ENCODE peak calls at places on chromosome 14, in ten cellular contexts. B is RWPE1; Q is activated T-helper 1 cell treated with anti-CD3 and anti-CD28 coated beads, Interleukin-12 subunit alpha, Interleukin-12 subunit beta, Interleukin-2, Interleukin-4 antibody, amounts not matched to agents 30 ng/mL and 10 ng/mL and 1 ng/mL, durations not matched to agents 14 hours and 24 hours and 36 hours; C is NCI-H2081; N is activated CD4-positive, CD25-positive, alpha-beta regulatory T cell; U is activated CD4-positive, alpha-beta T cell treated with anti-CD3 and anti-CD28 coated beads, Interleukin-2, amount 10 ng/mL, durations not matched to agents 7 days and 5 days; V is astrocyte of the spinal cord; S is HS-5; X is left ventricle myocardium superior; M is HuH-7.5. E is an unnamed sample.

GRCh38 chr14:25086817-25087396 is 37.0 kb upstream of the STXBP6 start:
- DNase-seq in U (no peak), X (no peak), M (no peak), S (no peak), B (no peak), C (no peak), Q (no peak), N (no peak), V (no peak), E (no peak)

GRCh38 chr14:73252491-73253322 is 15.4 kb downstream of the PAPLN start:
- DNase-seq in Q (no peak), X (peak; percentile 22), V (no peak), M (no peak), B (no peak), N (no peak), C (no peak), U (no peak), S (no peak), E (no peak)

GRCh38 chr14:67418368-67419174 is 6.6 kb upstream of the PLEK2 start:
- DNase-seq in B (peak; percentile 89), N (no peak), Q (no peak), M (no peak), S (no peak), V (peak; percentile 14), C (no peak), U (no peak), X (no peak), E (no peak)

GRCh38 chr14:89294060-89294459 is 123.0 kb downstream of the FOXN3 start:
- DNase-seq in S (no peak), Q (no peak), V (no peak), C (no peak), B (no peak), U (no peak), N (no peak), M (no peak), X (peak; percentile 75), E (no peak)

GRCh38 chr14:43687866-43688265 is 819.2 kb downstream of the FSCB start:
- DNase-seq in V (peak; percentile 79), U (no peak), S (peak; percentile 57), M (no peak), N (no peak), C (no peak), B (peak; percentile 31), Q (no peak), X (no peak), E (no peak)

GRCh38 chr14:35189422-35189821 is 67.1 kb downstream of the PRORP start:
- DNase-seq in Q (no peak), N (no peak), U (no peak), M (no peak), S (no peak), X (no peak), B (no peak), V (no peak), C (no peak), E (no peak)

GRCh38 chr14:37150414-37150813 is 22.0 kb downstream of the SLC25A21 start:
- DNase-seq in N (no peak), Q (no peak), S (no peak), X (no peak), B (peak; percentile 50), M (no peak), V (peak; percentile 65), C (peak; percentile 58), U (no peak), E (no peak)

GRCh38 chr14:88437659-88438058 is 52.2 kb downstream of the SPATA7 start:
- DNase-seq in C (no peak), S (no peak), Q (no peak), U (no peak), V (no peak), M (no peak), B (no peak), N (no peak), X (no peak), E (no peak)

GRCh38 chr14:90572461-90573150 is 175.8 kb downstream of the CALM1 start:
- DNase-seq in M (no peak), C (no peak), N (no peak), S (no peak), U (no peak), X (no peak), Q (no peak), B (no peak), V (no peak), E (no peak)

GRCh38 chr14:92960706-92961566 is 38.0 kb downstream of the CHGA start:
- DNase-seq in C (peak; percentile 86), B (peak; percentile 77), Q (no peak), M (no peak), S (peak; percentile 63), X (peak; percentile 38), N (no peak), U (no peak), V (peak; percentile 51), E (no peak)

GRCh38 chr14:94362614-94363133 is 25.7 kb downstream of the SERPINA1 start:
- DNase-seq in C (no peak), Q (no peak), M (no peak), B (no peak), U (no peak), V (no peak), X (no peak), N (no peak), S (no peak), E (no peak)